ENCODE peak calls at places on chromosomes 11 and 22, in nine cellular contexts. One of them, this sample, is unnamed.

GRCh38 chr11:910589-911030 is at the start of gene CHID1:
- DNase-seq in B cell: peak
- DNase-seq in ureter: peak
- DNase-seq in naive thymus-derived CD4-positive, alpha-beta T cell: peak
- DNase-seq in non-pigmented ciliary epithelial cell: no peak
- DNase-seq in KG1: peak
- DNase-seq in hippocampal formation: peak
- DNase-seq in foreskin keratinocyte: peak
- DNase-seq in neural crest cell: peak
- DNase-seq in this sample: peak

GRCh38 chr11:104650234-104650633 is 248.0 kb downstream of the CASP12 start:
- DNase-seq in B cell: no peak
- DNase-seq in ureter: no peak
- DNase-seq in naive thymus-derived CD4-positive, alpha-beta T cell: no peak
- DNase-seq in non-pigmented ciliary epithelial cell: no peak
- DNase-seq in KG1: no peak
- DNase-seq in hippocampal formation: no peak
- DNase-seq in foreskin keratinocyte: no peak
- DNase-seq in neural crest cell: no peak
- DNase-seq in this sample: no peak

GRCh38 chr11:123304828-123305530 is 109.9 kb upstream of the CLMP start:
- DNase-seq in B cell: no peak
- DNase-seq in ureter: no peak
- DNase-seq in naive thymus-derived CD4-positive, alpha-beta T cell: no peak
- DNase-seq in non-pigmented ciliary epithelial cell: no peak
- DNase-seq in KG1: no peak
- DNase-seq in hippocampal formation: no peak
- DNase-seq in foreskin keratinocyte: no peak
- DNase-seq in neural crest cell: no peak
- DNase-seq in this sample: no peak

GRCh38 chr11:30917859-30918478 is 331.8 kb upstream of the MPPED2 start:
- DNase-seq in B cell: no peak
- DNase-seq in ureter: no peak
- DNase-seq in naive thymus-derived CD4-positive, alpha-beta T cell: no peak
- DNase-seq in non-pigmented ciliary epithelial cell: no peak
- DNase-seq in KG1: no peak
- DNase-seq in hippocampal formation: no peak
- DNase-seq in foreskin keratinocyte: no peak
- DNase-seq in neural crest cell: peak
- DNase-seq in this sample: peak

GRCh38 chr11:47270331-47271271 is 668 bp downstream of the MADD start:
- DNase-seq in B cell: no peak
- DNase-seq in ureter: no peak
- DNase-seq in naive thymus-derived CD4-positive, alpha-beta T cell: peak
- DNase-seq in non-pigmented ciliary epithelial cell: no peak
- DNase-seq in KG1: peak
- DNase-seq in hippocampal formation: no peak
- DNase-seq in foreskin keratinocyte: peak
- DNase-seq in neural crest cell: no peak
- DNase-seq in this sample: peak

GRCh38 chr11:130808541-130808940 is 107.7 kb downstream of the SNX19 start:
- DNase-seq in B cell: no peak
- DNase-seq in ureter: no peak
- DNase-seq in naive thymus-derived CD4-positive, alpha-beta T cell: no peak
- DNase-seq in non-pigmented ciliary epithelial cell: no peak
- DNase-seq in KG1: no peak
- DNase-seq in hippocampal formation: no peak
- DNase-seq in foreskin keratinocyte: no peak
- DNase-seq in neural crest cell: no peak
- DNase-seq in this sample: no peak

GRCh38 chr11:99534812-99535211 is 514.1 kb downstream of the CNTN5 start:
- DNase-seq in B cell: no peak
- DNase-seq in ureter: no peak
- DNase-seq in naive thymus-derived CD4-positive, alpha-beta T cell: no peak
- DNase-seq in non-pigmented ciliary epithelial cell: no peak
- DNase-seq in KG1: no peak
- DNase-seq in hippocampal formation: no peak
- DNase-seq in foreskin keratinocyte: no peak
- DNase-seq in neural crest cell: no peak
- DNase-seq in this sample: no peak

GRCh38 chr22:36149464-36149863 is 11.1 kb downstream of the APOL3 start:
- DNase-seq in B cell: no peak
- DNase-seq in ureter: no peak
- DNase-seq in naive thymus-derived CD4-positive, alpha-beta T cell: no peak
- DNase-seq in non-pigmented ciliary epithelial cell: no peak
- DNase-seq in KG1: no peak
- DNase-seq in hippocampal formation: no peak
- DNase-seq in foreskin keratinocyte: no peak
- DNase-seq in neural crest cell: no peak
- DNase-seq in this sample: no peak

GRCh38 chr11:6402561-6402981 is 12.3 kb downstream of the SMPD1 start:
- DNase-seq in B cell: peak
- DNase-seq in ureter: no peak
- DNase-seq in naive thymus-derived CD4-positive, alpha-beta T cell: peak
- DNase-seq in non-pigmented ciliary epithelial cell: no peak
- DNase-seq in KG1: peak
- DNase-seq in hippocampal formation: no peak
- DNase-seq in foreskin keratinocyte: no peak
- DNase-seq in neural crest cell: no peak
- DNase-seq in this sample: peak

GRCh38 chr11:69640260-69640994 is 529 bp upstream of the CCND1 start:
- DNase-seq in B cell: no peak
- DNase-seq in ureter: no peak
- DNase-seq in naive thymus-derived CD4-positive, alpha-beta T cell: no peak
- DNase-seq in non-pigmented ciliary epithelial cell: no peak
- DNase-seq in KG1: no peak
- DNase-seq in hippocampal formation: no peak
- DNase-seq in foreskin keratinocyte: peak
- DNase-seq in neural crest cell: no peak
- DNase-seq in this sample: no peak

GRCh38 chr11:92687724-92688123 is 281.7 kb upstream of the MTNR1B start:
- DNase-seq in B cell: no peak
- DNase-seq in ureter: no peak
- DNase-seq in naive thymus-derived CD4-positive, alpha-beta T cell: no peak
- DNase-seq in non-pigmented ciliary epithelial cell: no peak
- DNase-seq in KG1: no peak
- DNase-seq in hippocampal formation: no peak
- DNase-seq in foreskin keratinocyte: no peak
- DNase-seq in neural crest cell: no peak
- DNase-seq in this sample: no peak

GRCh38 chr22:24514241-24515024 is 19.3 kb downstream of the UPB1 start:
- DNase-seq in B cell: no peak
- DNase-seq in ureter: no peak
- DNase-seq in naive thymus-derived CD4-positive, alpha-beta T cell: no peak
- DNase-seq in non-pigmented ciliary epithelial cell: no peak
- DNase-seq in KG1: no peak
- DNase-seq in hippocampal formation: no peak
- DNase-seq in foreskin keratinocyte: no peak
- DNase-seq in neural crest cell: no peak
- DNase-seq in this sample: peak

GRCh38 chr11:126132319-126132718 is 69.7 kb upstream of the CDON start:
- DNase-seq in B cell: no peak
- DNase-seq in ureter: no peak
- DNase-seq in naive thymus-derived CD4-positive, alpha-beta T cell: no peak
- DNase-seq in non-pigmented ciliary epithelial cell: no peak
- DNase-seq in KG1: no peak
- DNase-seq in hippocampal formation: no peak
- DNase-seq in foreskin keratinocyte: peak
- DNase-seq in neural crest cell: no peak
- DNase-seq in this sample: no peak

GRCh38 chr11:19817265-19817851 is 104.7 kb downstream of the NAV2 start:
- DNase-seq in B cell: no peak
- DNase-seq in ureter: no peak
- DNase-seq in naive thymus-derived CD4-positive, alpha-beta T cell: no peak
- DNase-seq in non-pigmented ciliary epithelial cell: no peak
- DNase-seq in KG1: no peak
- DNase-seq in hippocampal formation: no peak
- DNase-seq in foreskin keratinocyte: no peak
- DNase-seq in neural crest cell: no peak
- DNase-seq in this sample: no peak

GRCh38 chr11:77182542-77183420 is 54.7 kb downstream of the MYO7A start:
- DNase-seq in B cell: no peak
- DNase-seq in ureter: no peak
- DNase-seq in naive thymus-derived CD4-positive, alpha-beta T cell: no peak
- DNase-seq in non-pigmented ciliary epithelial cell: no peak
- DNase-seq in KG1: no peak
- DNase-seq in hippocampal formation: no peak
- DNase-seq in foreskin keratinocyte: no peak
- DNase-seq in neural crest cell: no peak
- DNase-seq in this sample: no peak

GRCh38 chr11:66720223-66720898 is 8.7 kb downstream of the SPTBN2 start:
- DNase-seq in B cell: no peak
- DNase-seq in ureter: peak
- DNase-seq in naive thymus-derived CD4-positive, alpha-beta T cell: peak
- DNase-seq in non-pigmented ciliary epithelial cell: peak
- DNase-seq in KG1: no peak
- DNase-seq in hippocampal formation: no peak
- DNase-seq in foreskin keratinocyte: peak
- DNase-seq in neural crest cell: peak
- DNase-seq in this sample: no peak

GRCh38 chr22:17159504-17159951 is 451 bp upstream of the HDHD5 start:
- DNase-seq in B cell: no peak
- DNase-seq in ureter: no peak
- DNase-seq in naive thymus-derived CD4-positive, alpha-beta T cell: no peak
- DNase-seq in non-pigmented ciliary epithelial cell: peak
- DNase-seq in KG1: no peak
- DNase-seq in hippocampal formation: peak
- DNase-seq in foreskin keratinocyte: peak
- DNase-seq in neural crest cell: no peak
- DNase-seq in this sample: peak

GRCh38 chr22:35313311-35314121 is 13.8 kb downstream of the TOM1 start:
- DNase-seq in B cell: no peak
- DNase-seq in ureter: no peak
- DNase-seq in naive thymus-derived CD4-positive, alpha-beta T cell: no peak
- DNase-seq in non-pigmented ciliary epithelial cell: peak
- DNase-seq in KG1: no peak
- DNase-seq in hippocampal formation: no peak
- DNase-seq in foreskin keratinocyte: no peak
- DNase-seq in neural crest cell: no peak
- DNase-seq in this sample: no peak

GRCh38 chr11:18599739-18600230 is at the start of gene MISFA:
- DNase-seq in B cell: no peak
- DNase-seq in ureter: no peak
- DNase-seq in naive thymus-derived CD4-positive, alpha-beta T cell: no peak
- DNase-seq in non-pigmented ciliary epithelial cell: no peak
- DNase-seq in KG1: no peak
- DNase-seq in hippocampal formation: no peak
- DNase-seq in foreskin keratinocyte: no peak
- DNase-seq in neural crest cell: no peak
- DNase-seq in this sample: no peak

GRCh38 chr11:124115782-124116616 is 749 bp downstream of the VWA5A start:
- DNase-seq in B cell: no peak
- DNase-seq in ureter: peak
- DNase-seq in naive thymus-derived CD4-positive, alpha-beta T cell: no peak
- DNase-seq in non-pigmented ciliary epithelial cell: no peak
- DNase-seq in KG1: no peak
- DNase-seq in hippocampal formation: peak
- DNase-seq in foreskin keratinocyte: no peak
- DNase-seq in neural crest cell: no peak
- DNase-seq in this sample: no peak

GRCh38 chr22:36921309-36922096 is 8.1 kb downstream of the CSF2RB start:
- DNase-seq in B cell: peak
- DNase-seq in ureter: peak
- DNase-seq in naive thymus-derived CD4-positive, alpha-beta T cell: no peak
- DNase-seq in non-pigmented ciliary epithelial cell: no peak
- DNase-seq in KG1: peak
- DNase-seq in hippocampal formation: no peak
- DNase-seq in foreskin keratinocyte: no peak
- DNase-seq in neural crest cell: no peak
- DNase-seq in this sample: peak

GRCh38 chr22:39717099-39717498 is 146.5 kb downstream of the CACNA1I start:
- DNase-seq in B cell: no peak
- DNase-seq in ureter: no peak
- DNase-seq in naive thymus-derived CD4-positive, alpha-beta T cell: no peak
- DNase-seq in non-pigmented ciliary epithelial cell: no peak
- DNase-seq in KG1: no peak
- DNase-seq in hippocampal formation: no peak
- DNase-seq in foreskin keratinocyte: no peak
- DNase-seq in neural crest cell: peak
- DNase-seq in this sample: no peak

GRCh38 chr11:77171254-77171653 is 43.2 kb downstream of the MYO7A start:
- DNase-seq in B cell: no peak
- DNase-seq in ureter: no peak
- DNase-seq in naive thymus-derived CD4-positive, alpha-beta T cell: no peak
- DNase-seq in non-pigmented ciliary epithelial cell: no peak
- DNase-seq in KG1: no peak
- DNase-seq in hippocampal formation: no peak
- DNase-seq in foreskin keratinocyte: no peak
- DNase-seq in neural crest cell: no peak
- DNase-seq in this sample: no peak

GRCh38 chr11:29268733-29269132 is 748.1 kb downstream of the KCNA4 start:
- DNase-seq in B cell: no peak
- DNase-seq in ureter: no peak
- DNase-seq in naive thymus-derived CD4-positive, alpha-beta T cell: no peak
- DNase-seq in non-pigmented ciliary epithelial cell: no peak
- DNase-seq in KG1: no peak
- DNase-seq in hippocampal formation: no peak
- DNase-seq in foreskin keratinocyte: no peak
- DNase-seq in neural crest cell: no peak
- DNase-seq in this sample: no peak